ENCODE peak calls at places on chromosomes 5 and 9, in five cellular contexts. M is GM13976, O is iPS DF 6.9, H is T-helper 2 cell, A is neural progenitor cell. F is an unnamed sample.

GRCh38 chr5:142652563-142652962 is 33.3 kb downstream of the FGF1 start:
- DNase-seq in M (no peak), O (no peak), H (no peak), A (no peak), F (no peak)

GRCh38 chr5:168747987-168748777 is 169.0 kb upstream of the PANK3 start:
- DNase-seq in M (peak; percentile 74), O (peak; percentile 87), H (no peak), A (peak; percentile 83), F (peak; percentile 91)

GRCh38 chr5:68950111-68950510 is 143.7 kb upstream of the SLC30A5 start:
- DNase-seq in M (no peak), O (no peak), H (no peak), A (peak; percentile 16), F (no peak)

GRCh38 chr5:154543380-154543779 is 65.4 kb upstream of the HAND1 start:
- DNase-seq in M (no peak), O (no peak), H (no peak), A (no peak), F (no peak)

GRCh38 chr9:137951107-137951506 is 73.5 kb downstream of the CACNA1B start:
- DNase-seq in M (no peak), O (no peak), H (no peak), A (no peak), F (no peak)

GRCh38 chr9:110546411-110546871 is 33.1 kb downstream of the SVEP1 start:
- DNase-seq in M (no peak), O (no peak), H (no peak), A (no peak), F (no peak)

GRCh38 chr5:155780274-155780673 is 546.7 kb upstream of the SGCD start:
- DNase-seq in M (no peak), O (no peak), H (no peak), A (no peak), F (no peak)

GRCh38 chr5:135887881-135888614 is 7.6 kb downstream of the IL9 start:
- DNase-seq in M (no peak), O (peak; percentile 11), H (no peak), A (peak; percentile 70), F (peak; percentile 9)

GRCh38 chr5:8730194-8730593 is 815.7 kb downstream of the SEMA5A start:
- DNase-seq in M (no peak), O (no peak), H (no peak), A (no peak), F (no peak)

GRCh38 chr9:130996205-130996604 is 12.8 kb upstream of the LAMC3 start:
- DNase-seq in M (no peak), O (no peak), H (no peak), A (no peak), F (no peak)

GRCh38 chr5:179872356-179873160 is 13.9 kb upstream of the MRNIP start:
- DNase-seq in M (no peak), O (no peak), H (no peak), A (no peak), F (peak; percentile 43)

F was measured in H7.